ENCODE peak calls at places on chromosomes 1 and 21, in five cellular contexts. S, P, C, V and W are unnamed samples.
A peak's percentile ranks its signal among the peaks of the same experiment; 100 is the strongest.

GRCh38 chr1:40776236-40777072 is 7.1 kb upstream of the KCNQ4 start:
- DNase-seq in S (no peak), C (no peak), P (no peak), V (no peak), W (no peak)

GRCh38 chr1:162538815-162539431 is 22.6 kb upstream of the UAP1 start:
- DNase-seq in S (peak; percentile 55), C (peak; percentile 75), P (no peak), V (no peak), W (peak; percentile 91)

GRCh38 chr1:108079550-108079949 is 114.6 kb upstream of the VAV3 start:
- DNase-seq in P (no peak), V (no peak), C (no peak), S (no peak), W (no peak)

GRCh38 chr1:156420209-156421061 is 51.4 kb downstream of the RHBG start:
- DNase-seq in V (no peak), S (no peak), P (no peak), C (no peak), W (no peak)

GRCh38 chr1:240310226-240310925 is 218.7 kb downstream of the FMN2 start:
- DNase-seq in P (no peak), C (peak; percentile 68), S (peak; percentile 53), V (no peak), W (peak; percentile 71)

GRCh38 chr1:241688940-241689368 is 36.9 kb downstream of the WDR64 start:
- DNase-seq in V (no peak), S (peak; percentile 89), P (no peak), C (no peak), W (no peak)

GRCh38 chr21:43269461-43269860 is 100.7 kb downstream of the CRYAA start:
- DNase-seq in V (no peak), C (no peak), P (no peak), S (no peak), W (no peak)

GRCh38 chr1:39204441-39205081 is at the start of gene MACF1:
- DNase-seq in C (peak; percentile 85), P (peak; percentile 80), S (peak; percentile 88), V (no peak), W (peak; percentile 77)

GRCh38 chr1:10824821-10825540 is 28.5 kb upstream of the CASZ1 start:
- DNase-seq in C (peak; percentile 24), S (peak; percentile 6), V (no peak), P (no peak), W (peak; percentile 16)

GRCh38 chr1:93695411-93696005 is 13.9 kb upstream of the BCAR3 start:
- DNase-seq in S (no peak), P (peak; percentile 18), V (no peak), C (no peak), W (no peak)

GRCh38 chr21:46116846-46117585 is 19.1 kb downstream of the COL6A2 start:
- DNase-seq in V (no peak), C (no peak), P (no peak), S (no peak), W (no peak)

GRCh38 chr1:207052736-207053545 is at the start of gene PFKFB2:
- DNase-seq in C (peak; percentile 69), S (peak; percentile 74), P (peak; percentile 94), V (peak; percentile 99), W (peak; percentile 65)

GRCh38 chr1:32249831-32250525 is 1.1 kb upstream of the LCK start:
- DNase-seq in C (no peak), S (no peak), V (no peak), P (no peak), W (no peak)

GRCh38 chr1:176033474-176033873 is 173.6 kb downstream of the COP1 start:
- DNase-seq in S (no peak), P (no peak), V (no peak), C (no peak), W (no peak)